ENCODE peak calls at places on chromosomes 7 and 10, in seven cellular contexts. F is gastrocnemius medialis, T is K562, U is HCT116, Y is stomach, J is testis, O is body of pancreas. A is an unnamed sample. For H3K27me3 and H3K4me1, the result is how much of the 10 kb centered on the place peaks cover.

GRCh38 chr7:103989200-103989784 is at the start of gene RELN:
- DNase-seq in J (peak), T (peak), O (no peak), Y (no peak), F (no peak), U (no peak), A (no peak)

GRCh38 chr10:92829042-92829785 is 19.1 kb upstream of the EXOC6 start:
- DNase-seq in U (no peak), O (no peak), T (peak), F (no peak), J (no peak), Y (no peak), A (no peak)

GRCh38 chr10:31940839-31941653 is 12.4 kb upstream of the ARHGAP12 start:
- DNase-seq in F (peak), J (no peak), O (peak), Y (peak), T (no peak), U (peak), A (no peak)

GRCh38 chr7:93949468-93949867 is 27.9 kb downstream of the GNG11 start:
- DNase-seq in J (no peak), U (no peak), O (no peak), Y (no peak), F (no peak), T (no peak), A (no peak)

GRCh38 chr7:16106300-16106699 is 315.0 kb downstream of the CRPPA start:
- DNase-seq in Y (no peak), T (no peak), J (no peak), U (no peak), O (no peak), F (no peak), A (no peak)

GRCh38 chr7:140923358-140924006 is 1.2 kb downstream of the BRAF start:
- DNase-seq in T (peak), U (no peak), Y (no peak), F (no peak), J (peak), O (no peak), A (no peak)

GRCh38 chr10:54815583-54815982 is 14.6 kb upstream of the PCDH15 start:
- DNase-seq in U (no peak), J (no peak), Y (no peak), T (no peak), F (no peak), O (no peak), A (no peak)

GRCh38 chr10:110279062-110279986 is 25.4 kb downstream of the SMNDC1 start:
- DNase-seq in T (peak), J (peak), U (peak), F (peak), O (peak), Y (peak), A (no peak)

GRCh38 chr7:4201566-4201965 is 480.5 kb upstream of the FOXK1 start:
- DNase-seq in Y (no peak), O (no peak), U (no peak), J (no peak), T (no peak), F (peak), A (no peak)

GRCh38 chr7:141634065-141634464 is 67.9 kb downstream of the DENND11 start:
- DNase-seq in Y (no peak), O (no peak), T (no peak), F (no peak), U (no peak), J (no peak), A (no peak)

GRCh38 chr10:23370106-23370505 is 25.5 kb upstream of the C10orf67 start:
- DNase-seq in O (no peak), Y (no peak), F (no peak), U (no peak), J (no peak), T (no peak), A (no peak)

GRCh38 chr7:137755438-137755837 is 91.3 kb downstream of the DGKI start:
- DNase-seq in J (no peak), T (no peak), U (no peak), F (no peak), O (no peak), Y (no peak), A (no peak)

GRCh38 chr10:44786451-44786850 is 124.7 kb upstream of the TMEM72 start:
- DNase-seq in O (peak), T (no peak), F (no peak), Y (no peak), J (peak), U (no peak), A (no peak)

GRCh38 chr10:6920072-6921019 is 340.3 kb upstream of the PRKCQ start:
- DNase-seq in J (peak), Y (peak), O (peak), U (peak), T (peak), F (peak), A (no peak)

GRCh38 chr7:23768022-23768421 is 58.0 kb downstream of the STK31 start:
- DNase-seq in T (no peak), J (no peak), Y (no peak), F (no peak), O (no peak), U (no peak), A (no peak)

GRCh38 chr10:63722537-63722936 is 201.3 kb downstream of the REEP3 start:
- DNase-seq in J (no peak), Y (no peak), U (no peak), O (peak), F (peak), T (no peak), A (no peak)

GRCh38 chr7:106021211-106022067 is 58.4 kb downstream of the CDHR3 start:
- DNase-seq in U (no peak), T (no peak), Y (no peak), O (no peak), F (no peak), J (no peak), A (no peak)

GRCh38 chr7:74499835-74500388 is 46.2 kb downstream of the GTF2IRD1 start:
- DNase-seq in O (no peak), U (no peak), J (no peak), Y (no peak), T (no peak), F (peak), A (no peak)

GRCh38 chr7:134593530-134594392 is 44.9 kb downstream of the AKR1B15 start:
- DNase-seq in U (no peak), F (peak), T (peak), Y (peak), J (peak), O (peak), A (no peak)

GRCh38 chr10:48496831-48497792 is 107.8 kb downstream of the ARHGAP22 start:
- DNase-seq in T (no peak), F (no peak), J (no peak), U (no peak), Y (peak), O (no peak), A (peak)

GRCh38 chr7:24864214-24864817 is 107.1 kb upstream of the GSDME start:
- DNase-seq in T (peak), J (no peak), U (no peak), Y (no peak), F (no peak), O (no peak), A (no peak)

GRCh38 chr7:94578615-94579014 is 69.0 kb downstream of the CASD1 start:
- DNase-seq in O (no peak), U (no peak), F (no peak), J (no peak), Y (no peak), T (no peak), A (no peak)

GRCh38 chr10:73768881-73769280 is 13.0 kb upstream of the CHCHD1 start:
- DNase-seq in O (no peak), U (no peak), F (no peak), T (no peak), Y (no peak), J (no peak), A (no peak)

GRCh38 chr10:100714566-100714950 is 30.8 kb upstream of the PAX2 start:
- DNase-seq in J (no peak), T (no peak), F (no peak), Y (no peak), O (no peak), U (no peak), A (no peak)
- H3K27me3 ChIP-seq in J (under half), T (under half), F (half or more), Y (under half), O (under half), U (under half), A (under half)

DNA sequence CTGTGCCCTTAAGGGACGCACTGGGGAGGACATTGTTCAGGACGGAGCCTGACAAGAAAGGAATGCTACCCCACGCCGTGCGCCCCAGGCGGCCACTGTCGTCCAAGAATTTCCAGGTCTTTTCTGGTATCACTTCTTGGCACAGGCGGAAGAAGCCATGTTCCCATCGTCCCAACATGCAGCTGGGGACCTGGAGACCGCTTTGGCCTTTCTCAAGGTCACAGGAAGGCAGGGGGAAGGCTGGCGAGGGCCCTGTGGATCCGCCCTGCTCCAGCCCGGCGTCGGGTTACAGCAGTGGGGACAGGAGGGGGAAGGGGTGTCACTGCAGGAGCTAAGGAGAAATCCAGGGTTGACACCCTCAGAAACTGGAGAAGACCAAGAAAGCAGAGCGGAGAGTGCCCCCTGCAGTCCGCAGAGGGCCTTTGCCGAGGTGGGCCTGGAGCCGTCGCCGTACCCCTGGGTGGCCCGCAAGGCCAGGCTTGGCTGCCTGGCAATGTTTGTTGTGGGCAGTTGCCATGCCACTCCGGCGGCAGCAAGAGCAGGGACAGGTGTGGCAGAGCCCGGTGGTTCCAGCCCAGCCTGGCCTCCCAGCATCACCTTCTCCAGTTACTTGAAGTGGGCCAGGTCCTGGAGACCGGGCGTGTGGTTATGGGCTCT is 104.1 kb downstream of the LHPP start:
- DNase-seq in J (peak), O (peak), T (peak), Y (peak), U (peak), F (peak), A (no peak)
- H3K4me1 ChIP-seq in J (half or more), O (under half), T (under half), Y (under half), U (under half), F (under half), A (under half)

DNA sequence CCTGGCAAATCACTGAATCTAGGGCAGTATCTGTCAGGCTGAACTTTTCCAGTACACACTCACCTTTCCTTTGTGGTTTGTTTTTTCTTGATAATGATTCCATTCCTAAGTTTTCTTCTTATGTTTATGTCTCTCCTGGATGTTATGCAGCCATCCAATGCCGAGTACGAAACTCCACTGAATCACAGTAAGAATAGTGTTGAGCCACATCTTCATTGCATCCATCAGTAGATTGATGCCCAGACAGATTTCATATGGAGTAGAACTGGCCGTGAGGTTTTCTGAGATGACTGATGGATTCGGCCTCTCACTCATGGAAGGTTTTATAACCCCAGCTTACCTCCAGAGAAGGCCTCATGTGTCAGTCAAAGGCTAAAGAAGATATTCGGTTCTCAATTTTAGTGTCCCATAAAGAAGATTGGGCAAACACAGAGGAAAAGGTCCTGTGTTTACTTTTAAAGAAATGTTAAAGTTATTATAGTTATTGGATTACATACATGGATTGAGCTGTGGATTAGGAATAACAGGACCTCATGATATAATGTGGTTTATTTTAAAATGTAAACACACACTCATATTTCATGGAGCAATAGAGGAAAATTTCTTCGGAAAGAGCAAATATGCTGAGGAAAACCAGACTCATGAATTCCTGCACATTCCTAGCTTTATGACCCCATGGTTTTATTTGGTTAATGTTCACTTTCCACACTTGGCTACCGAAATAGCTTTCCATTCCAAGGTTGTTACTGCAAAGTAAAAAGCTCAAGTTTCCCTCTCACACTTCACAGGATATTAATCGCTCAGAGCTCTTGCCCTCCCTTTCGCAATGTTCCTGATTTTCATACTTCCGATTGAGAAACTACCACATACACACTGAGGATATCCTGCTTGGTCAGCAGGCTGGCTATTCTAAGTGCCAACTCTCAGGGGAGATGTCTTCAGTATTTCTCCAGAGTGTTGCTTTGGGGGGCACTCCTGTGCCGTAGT is 77.2 kb upstream of the STEAP1B start:
- DNase-seq in J (peak), T (no peak), F (peak), Y (no peak), U (no peak), O (peak), A (peak)
- TF ChIP-seq POLR2A in J (no peak), T (no peak), F (no peak), Y (no peak), U (no peak), O (peak), A (no peak)

GRCh38 chr10:77637986-77638765 is 568 bp upstream of the KCNMA1 start:
- DNase-seq in O (peak), Y (no peak), U (no peak), T (no peak), F (peak), J (peak), A (no peak)
- H3K27me3 ChIP-seq in O (under half), Y (under half), U (under half), T (under half), F (under half), J (under half), A (under half)

A was measured in vagina.